ENCODE peak calls at places on chromosomes 3 and 15, in five cellular contexts. H is K562, M is IMR-90, P is HepG2, K is GM12878. U is an unnamed sample.

GRCh38 chr3:110180733-110181132 is 843.4 kb upstream of the DPPA4 start:
- DNase-seq in K (no peak), M (peak; percentile 33), H (no peak), P (no peak), U (no peak)

GRCh38 chr3:141738636-141739363 is 702 bp downstream of the RNF7 start:
- DNase-seq in P (no peak), M (peak; percentile 64), H (peak; percentile 20), K (no peak), U (peak; percentile 39)

GRCh38 chr15:38593523-38593922 is 28.9 kb upstream of the RASGRP1 start:
- DNase-seq in K (no peak), P (no peak), H (peak; percentile 36), M (no peak), U (no peak)

GRCh38 chr15:34304613-34305012 is 33.0 kb downstream of the SLC12A6 start:
- DNase-seq in K (no peak), H (no peak), M (peak; percentile 82), P (peak; percentile 15), U (no peak)

GRCh38 chr15:100973351-100974034 is 54.3 kb downstream of the LRRK1 start:
- DNase-seq in M (no peak), K (no peak), H (no peak), P (no peak), U (peak; percentile 87)

GRCh38 chr3:141561426-141562034 is 74.7 kb downstream of the RASA2 start:
- DNase-seq in K (no peak), M (peak; percentile 80), P (peak; percentile 63), H (peak; percentile 42), U (peak; percentile 47)

GRCh38 chr3:29521751-29522150 is 240.9 kb downstream of the RBMS3 start:
- DNase-seq in M (no peak), P (no peak), H (no peak), K (no peak), U (no peak)

GRCh38 chr3:98021821-98022220 is 13.3 kb downstream of the GABRR3 start:
- DNase-seq in M (peak; percentile 63), P (no peak), K (no peak), H (no peak), U (no peak)

GRCh38 chr3:184345678-184346144 is 8.3 kb downstream of the FAM131A start:
- DNase-seq in K (no peak), M (peak; percentile 50), P (peak; percentile 84), H (peak; percentile 82), U (peak; percentile 73)

GRCh38 chr3:77281721-77282120 is 241.8 kb downstream of the ROBO2 start:
- DNase-seq in K (no peak), M (no peak), P (no peak), H (no peak), U (no peak)

GRCh38 chr3:104044002-104044401 is 1322.7 kb upstream of the ALCAM start:
- DNase-seq in P (no peak), M (no peak), K (no peak), H (no peak), U (no peak)

GRCh38 chr3:56957520-56957919 is 102.9 kb upstream of the SPATA12 start:
- DNase-seq in M (no peak), P (no peak), H (no peak), K (no peak), U (no peak)

GRCh38 chr3:57221883-57222282 is 5.6 kb upstream of the APPL1 start:
- DNase-seq in P (peak; percentile 20), K (no peak), H (no peak), M (peak; percentile 28), U (peak; percentile 36)

GRCh38 chr3:82736696-82737277 is 975.3 kb upstream of the GBE1 start:
- DNase-seq in K (no peak), H (no peak), P (no peak), M (no peak), U (no peak)
- H3K9ac ChIP-seq in K (no peak overlapping the region), H (no peak overlapping the region), P (no peak overlapping the region), M (no peak overlapping the region), U (no peak overlapping the region)

DNA sequence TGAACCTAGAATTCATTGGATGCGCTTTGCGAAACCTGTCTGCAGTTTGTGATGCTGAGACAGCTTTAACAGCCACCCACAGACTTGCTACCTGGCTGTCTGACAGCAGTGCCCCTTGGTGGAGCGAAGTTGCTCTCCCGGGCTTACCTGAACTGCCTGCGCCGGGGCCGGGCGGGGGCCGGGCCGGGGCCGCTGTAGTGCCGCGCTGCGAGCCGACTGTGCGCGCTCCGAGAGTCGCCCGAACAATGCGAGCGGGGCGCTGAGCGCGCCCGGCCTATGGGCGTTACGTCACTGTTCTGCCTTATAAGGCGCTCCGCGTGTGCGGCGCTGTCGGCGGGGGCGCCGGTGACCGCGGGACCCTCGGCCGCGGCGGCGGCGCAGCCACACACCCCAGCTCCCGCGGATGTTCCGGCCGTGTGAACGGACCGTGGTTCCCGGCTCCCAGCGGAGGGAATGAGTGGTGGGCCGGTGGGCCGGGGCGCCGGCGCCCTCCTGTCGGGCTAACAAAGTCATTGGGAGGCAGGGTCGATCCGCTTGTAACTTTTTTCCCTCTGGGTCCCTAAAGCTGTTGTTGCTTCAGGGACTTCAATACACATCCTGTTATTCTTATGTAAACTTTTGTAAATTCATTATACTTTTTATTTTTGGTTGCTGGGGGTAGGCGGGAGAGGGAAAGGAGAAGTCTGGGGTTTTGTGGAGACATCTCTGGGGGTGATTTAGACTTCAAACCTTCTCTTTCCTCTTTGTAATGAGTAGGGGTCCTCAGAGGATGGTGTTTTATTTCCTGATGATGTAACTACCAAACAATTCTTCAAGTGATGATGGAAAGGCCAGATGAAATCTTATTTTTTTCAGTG is 58.5 kb downstream of the CMSS1 start:
- DNase-seq in M (peak; percentile 79), H (peak; percentile 63), P (peak; percentile 74), K (no peak), U (peak; percentile 88)
- TF ChIP-seq SMC3 in M (no peak), H (no peak), P (no peak), K (no peak), U (no peak)

DNA sequence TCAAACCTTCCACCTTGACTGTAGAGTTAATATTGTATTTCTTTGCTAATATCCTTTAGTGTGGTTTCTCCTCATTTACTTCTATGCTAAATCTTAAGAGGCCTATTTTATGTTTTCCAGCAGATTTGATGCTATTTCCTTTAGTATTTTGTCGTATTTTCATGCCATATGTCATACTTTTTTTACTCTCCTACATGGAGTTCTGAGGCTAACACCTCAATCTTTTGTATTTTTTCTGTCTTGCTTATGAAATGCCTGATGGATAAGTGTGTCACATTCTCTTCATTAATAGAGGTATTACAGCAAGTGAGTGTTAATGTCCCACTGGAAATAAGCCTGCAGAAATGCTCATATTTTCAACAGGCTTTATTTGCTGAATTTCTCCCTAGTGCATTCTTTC is 63.1 kb downstream of the DIPK2A start:
- DNase-seq in P (no peak), H (no peak), K (no peak), M (no peak), U (no peak)
- H3K9ac ChIP-seq in P (no peak overlapping the region), H (no peak overlapping the region), K (no peak overlapping the region), M (no peak overlapping the region), U (no peak overlapping the region)

GRCh38 chr3:123871946-123872345 is 12.2 kb downstream of the MYLK start:
- DNase-seq in H (no peak), K (no peak), M (peak; percentile 23), P (no peak), U (no peak)
- TF ChIP-seq SMC3 in H (no peak), K (no peak), M (no peak), P (no peak), U (no peak)

GRCh38 chr3:42684632-42685362 is 540 bp upstream of the KLHL40 start:
- DNase-seq in H (no peak), M (no peak), K (no peak), P (no peak), U (no peak)

GRCh38 chr3:42686832-42687650 is 1.7 kb downstream of the KLHL40 start:
- DNase-seq in P (no peak), H (no peak), M (no peak), K (no peak), U (no peak)

GRCh38 chr3:42685363-42685881 is at the start of gene KLHL40:
- DNase-seq in H (no peak), M (no peak), P (no peak), K (no peak), U (no peak)

GRCh38 chr3:42688016-42688415 is 2.7 kb downstream of the KLHL40 start:
- DNase-seq in H (no peak), K (no peak), M (no peak), P (no peak), U (no peak)

GRCh38 chr3:42685891-42686820 is 819 bp downstream of the KLHL40 start:
- DNase-seq in M (no peak), P (no peak), H (no peak), K (no peak), U (peak; percentile 63)
- H3K9ac ChIP-seq in M (no peak overlapping the region), P (no peak overlapping the region), H (no peak overlapping the region), K (no peak overlapping the region), U (no peak overlapping the region)

GRCh38 chr3:112651516-112651915 is 10.6 kb upstream of the CCDC80 start:
- DNase-seq in M (peak; percentile 55), K (no peak), P (no peak), H (no peak), U (no peak)
- TF ChIP-seq SMC3 in M (no peak), K (no peak), P (no peak), H (no peak), U (no peak)

GRCh38 chr15:64071931-64072765 is 21.5 kb downstream of the CIAO2A start:
- DNase-seq in K (no peak), H (peak; percentile 3), M (no peak), P (no peak), U (no peak)
- H3K9ac ChIP-seq in K (no peak overlapping the region), H (peak overlapping the region; percentile 10), M (no peak overlapping the region), P (no peak overlapping the region), U (no peak overlapping the region)

GRCh38 chr15:35442734-35443133 is 103.2 kb downstream of the DPH6 start:
- DNase-seq in P (no peak), H (no peak), M (no peak), K (no peak), U (no peak)

GRCh38 chr15:35448294-35448693 is 97.7 kb downstream of the DPH6 start:
- DNase-seq in H (no peak), P (no peak), M (peak; percentile 47), K (no peak), U (no peak)

GRCh38 chr15:35443376-35443775 is 102.6 kb downstream of the DPH6 start:
- DNase-seq in H (no peak), K (no peak), P (no peak), M (no peak), U (no peak)

GRCh38 chr15:35444557-35445204 is 101.3 kb downstream of the DPH6 start:
- DNase-seq in H (peak; percentile 34), K (peak; percentile 11), P (peak; percentile 37), M (peak; percentile 63), U (peak; percentile 56)

DNA sequence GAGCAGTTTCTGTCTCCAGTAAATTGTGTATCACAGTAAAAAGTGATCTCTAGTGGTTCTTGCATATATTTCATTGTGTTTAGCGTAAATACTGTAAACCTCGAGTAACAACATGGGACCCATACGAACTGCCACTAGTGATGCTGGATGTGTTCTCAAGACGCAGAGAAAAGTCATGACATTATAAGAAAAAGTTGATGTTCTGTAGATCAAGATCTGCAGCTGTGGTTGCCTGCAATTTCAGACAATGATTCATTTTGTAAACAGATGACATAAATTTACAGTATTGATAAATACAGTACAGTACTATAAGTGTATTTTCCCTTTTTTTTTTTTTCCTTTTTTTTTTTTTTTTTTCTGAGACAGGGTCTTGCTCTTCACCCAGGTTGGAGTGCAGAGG is 100.1 kb downstream of the DPH6 start:
- DNase-seq in P (no peak), M (peak; percentile 59), K (no peak), H (no peak), U (no peak)
- TF ChIP-seq SMC3 in P (no peak), M (no peak), K (no peak), H (no peak), U (no peak)

GRCh38 chr15:35724626-35725025 is 178.7 kb upstream of the DPH6 start:
- DNase-seq in H (no peak), M (no peak), P (no peak), K (no peak), U (no peak)
- H3K9ac ChIP-seq in H (no peak overlapping the region), M (no peak overlapping the region), P (no peak overlapping the region), K (no peak overlapping the region), U (no peak overlapping the region)